ENCODE peak calls at places on chromosome 3, in eight cellular contexts. L, F, M, K, Q, N, G and O are unnamed samples.

GRCh38 chr3:72165808-72166207 is 380.9 kb upstream of the PROK2 start:
- DNase-seq in K (no peak), F (no peak), G (no peak), Q (no peak), L (no peak), M (no peak), N (no peak), O (no peak)

GRCh38 chr3:59925946-59926345 is 876.1 kb upstream of the CFAP20DC start:
- DNase-seq in L (no peak), K (no peak), G (no peak), N (no peak), F (no peak), Q (no peak), M (no peak), O (no peak)

GRCh38 chr3:113186566-113186965 is 24.8 kb upstream of the BOC start:
- DNase-seq in N (no peak), G (no peak), F (no peak), K (no peak), M (no peak), L (no peak), Q (no peak), O (no peak)

GRCh38 chr3:136237103-136237502 is 13.0 kb upstream of the PCCB start:
- DNase-seq in F (no peak), Q (no peak), K (no peak), N (no peak), G (no peak), L (no peak), M (no peak), O (no peak)

GRCh38 chr3:196533260-196533681 is 18.1 kb upstream of the SMCO1 start:
- DNase-seq in K (no peak), L (no peak), Q (no peak), F (no peak), M (peak), N (peak), G (no peak), O (no peak)

GRCh38 chr3:28587723-28588122 is 239.1 kb upstream of the AZI2 start:
- DNase-seq in G (no peak), K (no peak), N (no peak), Q (no peak), M (no peak), F (no peak), L (no peak), O (no peak)

GRCh38 chr3:178584722-178585121 is 48.5 kb downstream of the KCNMB2 start:
- DNase-seq in M (no peak), G (no peak), L (no peak), K (no peak), Q (no peak), F (no peak), N (no peak), O (no peak)

GRCh38 chr3:112774293-112774926 is 72.3 kb downstream of the CD200R1L start:
- DNase-seq in F (no peak), Q (peak), L (no peak), K (peak), N (no peak), M (peak), G (no peak), O (no peak)

GRCh38 chr3:187920871-187921270 is 175.6 kb upstream of the BCL6 start:
- DNase-seq in K (no peak), L (no peak), M (peak), N (no peak), G (no peak), F (no peak), Q (no peak), O (no peak)

GRCh38 chr3:38588995-38589937 is 60.2 kb downstream of the SCN5A start:
- DNase-seq in Q (no peak), K (no peak), G (no peak), L (no peak), M (no peak), F (no peak), N (no peak), O (no peak)

GRCh38 chr3:107897471-107898180 is 193.2 kb downstream of the CD47 start:
- DNase-seq in Q (no peak), F (no peak), G (no peak), N (no peak), M (peak), L (no peak), K (no peak), O (no peak)

GRCh38 chr3:66487475-66487874 is 13.3 kb downstream of the LRIG1 start:
- DNase-seq in G (no peak), Q (no peak), F (no peak), K (no peak), M (no peak), N (no peak), L (no peak), O (no peak)

GRCh38 chr3:12040902-12041301 is 36.7 kb downstream of the SYN2 start:
- DNase-seq in N (no peak), M (no peak), F (no peak), L (no peak), Q (no peak), K (no peak), G (no peak), O (no peak)

GRCh38 chr3:187286467-187287059 is 5.0 kb downstream of the MASP1 start:
- DNase-seq in G (no peak), M (peak), Q (no peak), F (no peak), N (no peak), K (peak), L (no peak), O (no peak)

GRCh38 chr3:112199622-112200316 is 66.7 kb upstream of the GCSAM start:
- DNase-seq in F (no peak), M (no peak), N (no peak), G (no peak), K (no peak), Q (peak), L (no peak), O (no peak)

GRCh38 chr3:116281313-116282143 is 163.8 kb downstream of the LSAMP start:
- DNase-seq in M (no peak), N (no peak), L (no peak), F (no peak), G (peak), Q (no peak), K (no peak), O (no peak)

GRCh38 chr3:20564966-20565365 is 379.0 kb upstream of the SGO1 start:
- DNase-seq in N (no peak), L (no peak), Q (no peak), K (no peak), F (no peak), M (no peak), G (no peak), O (no peak)

GRCh38 chr3:179765396-179765795 is 112.6 kb downstream of the USP13 start:
- DNase-seq in M (no peak), L (no peak), N (no peak), K (no peak), F (no peak), G (no peak), Q (no peak), O (no peak)

GRCh38 chr3:76651784-76652183 is 388.1 kb upstream of the ROBO2 start:
- DNase-seq in Q (no peak), F (no peak), M (no peak), G (no peak), K (no peak), L (no peak), N (peak), O (no peak)

GRCh38 chr3:27939940-27940339 is 217.8 kb upstream of the EOMES start:
- DNase-seq in L (no peak), M (peak), G (no peak), Q (peak), N (peak), K (no peak), F (no peak), O (no peak)

GRCh38 chr3:168884353-168884903 is 779.1 kb downstream of the MECOM start:
- DNase-seq in L (no peak), F (peak), Q (peak), M (peak), K (peak), N (no peak), G (no peak), O (no peak)

GRCh38 chr3:28053759-28054158 is 187.7 kb upstream of the CMC1 start:
- DNase-seq in F (no peak), K (no peak), M (peak), N (no peak), G (no peak), L (no peak), Q (peak), O (no peak)

GRCh38 chr3:43259626-43260025 is 26.7 kb upstream of the SNRK start:
- DNase-seq in F (no peak), M (no peak), Q (peak), L (no peak), N (no peak), K (no peak), G (no peak), O (no peak)

GRCh38 chr3:128340904-128341555 is 125.7 kb downstream of the DNAJB8 start:
- DNase-seq in M (no peak), K (no peak), L (no peak), G (no peak), F (no peak), Q (no peak), N (no peak), O (no peak)

GRCh38 chr3:170528731-170529130 is 57.1 kb downstream of the SLC7A14 start:
- DNase-seq in Q (no peak), F (no peak), G (no peak), M (no peak), N (no peak), L (no peak), K (no peak), O (no peak)

GRCh38 chr3:123068227-123069020 is 1.6 kb downstream of the PDIA5 start:
- DNase-seq in M (no peak), L (no peak), N (peak), Q (peak), G (no peak), F (no peak), K (no peak), O (no peak)

GRCh38 chr3:34296779-34297178 is 498.3 kb downstream of the PDCD6IP start:
- DNase-seq in L (no peak), M (no peak), F (no peak), Q (no peak), N (no peak), K (no peak), G (no peak), O (no peak)

GRCh38 chr3:134360046-134360445 is 14.2 kb downstream of the AMOTL2 start:
- DNase-seq in M (no peak), F (peak), K (no peak), G (no peak), L (no peak), N (no peak), Q (no peak), O (no peak)

DNA sequence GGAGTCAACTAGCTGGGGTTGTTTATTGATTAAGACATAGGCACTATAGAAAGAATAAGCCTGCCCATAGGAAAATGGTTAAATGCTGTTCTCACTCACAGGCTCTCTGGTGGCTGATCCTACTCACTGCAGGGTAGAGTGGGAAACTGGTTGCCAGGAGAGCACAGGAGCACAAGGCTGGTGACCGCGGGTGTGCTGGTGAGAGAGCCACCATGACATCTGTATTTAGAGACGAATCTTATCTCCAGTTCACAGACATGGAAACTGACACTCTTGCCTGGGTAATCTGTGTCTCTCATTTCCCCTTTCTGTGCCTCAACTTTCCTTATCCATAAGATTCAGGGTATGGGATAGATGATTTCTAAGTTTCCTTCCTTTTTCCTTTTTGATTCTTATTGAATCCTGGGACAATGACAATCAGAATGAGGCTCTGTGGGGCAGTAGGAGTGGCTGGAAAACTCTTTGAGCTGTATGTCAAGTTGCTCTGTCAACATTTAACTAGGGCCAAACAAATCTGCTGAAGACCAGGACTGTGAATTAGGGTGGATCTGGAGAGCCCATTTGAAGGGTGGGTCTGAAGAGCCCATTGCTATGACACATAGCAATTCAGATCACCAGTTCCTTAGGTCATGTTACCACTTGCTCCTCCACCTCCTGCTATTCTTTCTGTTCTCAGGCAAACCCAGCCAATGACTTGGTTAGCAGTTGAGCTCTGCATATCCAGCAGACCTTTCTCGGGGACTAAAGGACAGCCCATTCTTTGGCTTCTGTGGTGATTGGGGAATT is 286.1 kb upstream of the TBL1XR1 start:
- DNase-seq in K (no peak), M (no peak), Q (no peak), N (peak), G (no peak), F (no peak), L (no peak), O (no peak)
- TF ChIP-seq CTCF in K (peak), M (peak), Q (no peak), N (peak), G (peak), F (no peak), L (no peak), O (no peak)

DNA sequence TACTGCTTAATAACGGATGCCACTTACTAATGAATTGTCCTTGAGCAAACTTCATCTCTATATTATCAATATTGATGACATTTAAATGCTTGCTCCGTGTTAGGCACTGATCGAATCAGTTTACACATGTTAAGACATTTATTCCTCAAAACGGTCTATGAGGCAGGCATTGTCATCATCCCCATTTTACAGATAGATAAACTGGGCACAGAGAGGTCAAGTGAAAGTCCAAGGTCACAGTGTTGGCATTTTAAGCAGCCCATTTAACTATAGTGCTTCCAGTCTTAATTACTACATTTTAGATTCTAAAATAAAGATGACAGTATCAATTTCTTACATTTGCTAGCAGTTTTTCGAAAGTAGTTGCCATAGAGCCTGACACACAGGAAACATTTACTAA is 966 bp upstream of the ABI3BP start:
- DNase-seq in L (no peak), G (no peak), M (no peak), F (no peak), N (no peak), K (no peak), Q (no peak), O (no peak)
- TF ChIP-seq CTCF in L (no peak), G (no peak), M (no peak), F (no peak), N (no peak), K (no peak), Q (no peak), O (no peak)

DNA sequence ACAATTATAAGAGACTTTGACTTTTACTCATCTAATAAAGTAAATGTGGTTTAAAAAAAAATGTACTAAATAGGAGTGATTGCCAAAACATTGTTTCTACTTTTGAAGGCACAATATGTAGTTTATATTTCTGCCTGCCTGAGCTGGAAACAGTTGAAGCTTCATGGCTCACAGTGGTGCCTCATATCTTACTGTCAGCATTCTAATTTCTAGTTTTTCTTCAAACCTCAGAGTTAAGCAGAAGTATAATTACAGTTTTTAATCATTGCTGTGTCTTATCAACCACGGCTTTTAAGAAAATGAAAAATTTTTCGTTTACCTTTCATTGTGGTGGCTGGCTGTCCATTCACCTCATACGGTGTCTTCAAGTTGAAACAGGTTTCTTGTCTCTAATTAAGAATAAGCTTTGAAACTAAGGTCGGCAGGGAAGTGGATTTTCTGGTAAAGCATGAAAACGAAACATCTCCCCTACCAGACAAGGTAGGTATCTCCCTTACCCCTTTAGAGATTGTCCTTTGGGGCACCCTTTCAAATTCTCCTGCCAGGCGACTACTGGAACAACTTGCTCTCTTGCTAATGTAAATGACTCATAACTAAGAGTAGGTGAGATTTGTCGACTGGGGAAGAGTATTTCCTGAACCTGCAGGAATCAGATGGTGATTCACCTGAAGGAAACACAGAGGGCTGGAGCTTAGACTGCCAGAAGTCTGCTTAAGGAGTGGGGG is at the start of gene GPR87:
- DNase-seq in M (no peak), N (peak), K (no peak), Q (peak), L (no peak), G (no peak), F (no peak), O (no peak)
- TF ChIP-seq CTCF in M (no peak), N (no peak), K (no peak), Q (no peak), L (no peak), G (no peak), F (no peak), O (no peak)

DNA sequence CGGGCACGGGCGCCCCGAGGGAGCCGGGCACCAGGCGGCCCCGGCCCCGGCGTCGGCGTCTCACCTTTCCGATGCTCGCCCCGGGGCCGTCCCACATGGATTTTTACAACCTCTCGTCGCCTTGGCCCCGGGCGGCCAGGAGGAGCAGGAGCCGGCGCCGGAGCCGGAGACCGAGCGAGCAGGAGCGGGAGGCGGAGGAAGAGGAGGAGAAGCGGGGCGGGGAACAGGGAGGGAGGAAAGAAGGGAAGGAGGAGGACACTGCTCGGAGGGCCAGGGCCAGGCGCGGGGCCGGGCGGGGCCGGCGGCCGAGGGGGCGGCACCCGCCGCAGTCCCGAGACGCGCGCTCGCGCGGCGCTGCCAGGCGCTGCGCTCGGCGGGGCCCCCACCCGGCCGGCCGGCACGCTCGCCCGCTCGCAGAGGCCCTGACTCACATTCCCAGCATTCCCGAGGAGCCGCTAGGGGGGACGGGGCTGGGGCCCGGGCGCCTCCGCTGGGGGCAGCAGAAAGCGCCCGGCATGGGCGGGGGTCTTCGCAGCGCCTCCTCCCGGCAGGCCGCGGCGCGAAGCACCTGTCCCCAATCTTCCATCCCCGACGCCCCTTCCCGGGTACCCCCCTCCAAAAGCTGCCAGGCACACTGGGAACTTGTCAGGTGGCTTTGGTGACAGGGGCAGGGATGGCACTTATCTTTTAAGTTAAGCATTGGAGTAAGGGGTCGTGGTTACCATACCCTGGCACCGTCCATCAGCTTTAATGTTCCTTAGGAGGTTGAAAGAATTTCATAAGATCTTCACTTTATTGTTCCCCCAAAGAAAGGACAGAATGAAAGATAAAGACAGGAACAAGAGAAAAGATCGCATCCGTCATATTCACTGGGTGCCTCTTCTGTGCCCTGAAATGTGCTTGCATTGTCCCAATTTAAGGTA is at the start of gene ERC2:
- DNase-seq in G (no peak), N (peak), M (peak), K (no peak), L (no peak), Q (peak), F (peak), O (no peak)
- TF ChIP-seq CTCF in G (no peak), N (peak), M (no peak), K (no peak), L (no peak), Q (no peak), F (no peak), O (no peak)

DNA sequence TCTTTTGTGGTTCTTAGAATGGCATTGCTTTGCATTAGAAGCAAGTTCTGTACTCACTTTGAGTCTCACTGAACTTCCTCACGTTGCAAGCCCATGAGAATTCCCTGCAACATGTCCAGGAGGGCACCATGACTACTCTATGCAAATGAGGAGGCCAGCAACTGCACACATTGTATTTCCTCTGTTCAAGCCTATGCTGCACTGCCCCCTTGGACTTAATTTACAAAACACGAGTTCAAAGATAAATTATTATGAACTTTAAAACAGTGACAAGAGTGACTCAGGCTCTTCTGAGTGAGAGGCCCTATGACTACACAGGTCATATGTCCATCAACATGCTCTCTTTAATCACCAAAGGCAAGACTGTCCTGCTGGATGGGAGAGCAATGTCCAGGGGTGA is 484.2 kb upstream of the ATP11B start:
- DNase-seq in G (no peak), Q (no peak), K (no peak), F (no peak), M (no peak), N (no peak), L (no peak), O (no peak)
- TF ChIP-seq CTCF in G (no peak), Q (no peak), K (no peak), F (no peak), M (no peak), N (no peak), L (no peak), O (no peak)